ENCODE peak calls at places on chromosomes 11 and 22, in six cellular contexts. O is neuronal stem cell, Q is IMR-90, X is heart right ventricle, V is esophagus squamous epithelium, F is fibroblast of lung. T is an unnamed sample. For H3K4me1, the result is how much of the 10 kb centered on the place peaks cover.

GRCh38 chr11:122440783-122441701 is 214.5 kb upstream of the UBASH3B start:
- DNase-seq in O (peak), Q (no peak), X (peak), V (no peak), F (peak), T (no peak)

GRCh38 chr11:72239849-72240460 is 4.0 kb downstream of the PHOX2A start:
- DNase-seq in O (no peak), Q (no peak), X (peak), V (no peak), F (peak), T (no peak)

GRCh38 chr22:29700949-29701927 is 18.6 kb upstream of the CABP7 start:
- DNase-seq in O (no peak), Q (peak), X (no peak), V (no peak), F (peak), T (no peak)

GRCh38 chr11:2150206-2150847 is 10.7 kb downstream of the INS start:
- DNase-seq in O (peak), Q (peak), X (no peak), V (no peak), F (peak), T (peak)

GRCh38 chr11:38297670-38298069 is 1699.6 kb upstream of the RAG2 start:
- DNase-seq in O (no peak), Q (no peak), X (no peak), V (no peak), F (no peak), T (no peak)

GRCh38 chr11:119479685-119480275 is 56.8 kb upstream of the THY1 start:
- DNase-seq in O (no peak), Q (peak), X (no peak), V (no peak), F (peak), T (peak)

GRCh38 chr11:121473064-121473777 is 20.5 kb upstream of the SORL1-AS1 start:
- DNase-seq in O (no peak), Q (peak), X (no peak), V (no peak), F (peak), T (peak)

GRCh38 chr22:30742291-30743256 is 47.9 kb downstream of the OSBP2 start:
- DNase-seq in O (no peak), Q (peak), X (no peak), V (no peak), F (peak), T (peak)

GRCh38 chr11:10293423-10294288 is at the start of gene SBF2:
- DNase-seq in O (peak), Q (peak), X (peak), V (peak), F (peak), T (peak)

GRCh38 chr22:50337262-50338041 is 5.7 kb upstream of the PPP6R2 start:
- DNase-seq in O (no peak), Q (no peak), X (no peak), V (no peak), F (no peak), T (no peak)

GRCh38 chr22:23225337-23225723 is 45.0 kb downstream of the BCR start:
- DNase-seq in O (no peak), Q (no peak), X (no peak), V (no peak), F (no peak), T (no peak)

GRCh38 chr22:23225724-23226496 is 45.6 kb downstream of the BCR start:
- DNase-seq in O (no peak), Q (no peak), X (peak), V (no peak), F (peak), T (peak)

GRCh38 chr22:23226497-23226850 is 46.2 kb downstream of the BCR start:
- DNase-seq in O (no peak), Q (no peak), X (no peak), V (no peak), F (no peak), T (no peak)

GRCh38 chr22:23228503-23228902 is 48.2 kb downstream of the BCR start:
- DNase-seq in O (no peak), Q (no peak), X (no peak), V (no peak), F (no peak), T (no peak)

GRCh38 chr22:23227380-23227779 is 47.1 kb downstream of the BCR start:
- DNase-seq in O (no peak), Q (no peak), X (no peak), V (no peak), F (no peak), T (no peak)
- H3K4me1 ChIP-seq in O (under half), Q (under half), X (half or more), V (half or more), F (under half), T (under half)

DNA sequence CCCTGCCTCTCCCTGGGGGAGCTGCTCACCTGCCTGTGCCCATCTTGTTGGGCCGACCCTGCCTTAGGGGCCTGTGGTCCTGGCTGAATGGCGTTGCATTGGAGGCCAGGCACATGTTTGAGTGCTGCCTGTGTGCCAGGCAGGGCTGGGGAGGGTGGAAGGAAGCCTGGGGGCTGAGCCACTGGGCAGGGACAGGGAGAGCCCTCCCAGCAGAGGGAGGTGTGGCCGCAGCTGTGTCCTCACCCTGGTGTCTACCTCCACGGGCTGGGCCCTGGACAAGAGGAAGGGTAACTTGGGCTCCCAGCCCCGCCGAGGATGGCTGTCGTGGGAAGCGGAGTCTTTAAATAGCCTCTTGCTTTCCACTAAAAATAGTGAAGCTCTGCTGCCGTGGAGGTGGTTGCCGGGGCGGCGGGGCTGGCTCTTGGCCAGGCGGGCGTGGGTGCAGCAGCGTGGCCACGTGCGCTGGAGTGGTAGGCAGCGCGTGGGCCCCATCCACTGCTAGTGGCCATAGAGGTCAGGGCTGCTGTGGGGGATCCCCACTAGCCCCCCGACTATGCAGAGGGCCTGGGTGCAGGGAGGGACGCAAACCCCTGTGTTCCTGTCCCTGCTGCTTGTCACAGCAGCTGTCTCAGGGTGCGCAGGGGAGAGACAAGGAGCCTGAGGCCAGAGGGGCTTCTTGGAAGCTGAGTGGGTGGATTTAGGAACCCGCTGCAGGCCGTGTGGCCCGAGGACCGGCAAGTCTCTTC is 6.2 kb downstream of the ZDHHC8 start:
- DNase-seq in O (no peak), Q (no peak), X (no peak), V (no peak), F (no peak), T (no peak)
- H3K4me1 ChIP-seq in O (under half), Q (under half), X (half or more), V (half or more), F (under half), T (under half)

GRCh38 chr11:497565-498296 is 9.3 kb downstream of the RNH1 start:
- DNase-seq in O (no peak), Q (no peak), X (peak), V (no peak), F (no peak), T (no peak)
- H3K4me1 ChIP-seq in O (under half), Q (under half), X (under half), V (under half), F (under half), T (under half)

GRCh38 chr11:12123799-12124198 is 13.4 kb downstream of the MICAL2 start:
- DNase-seq in O (no peak), Q (peak), X (no peak), V (no peak), F (no peak), T (no peak)

GRCh38 chr11:12125609-12126149 is 15.3 kb downstream of the MICAL2 start:
- DNase-seq in O (no peak), Q (peak), X (no peak), V (no peak), F (peak), T (peak)

GRCh38 chr11:12123177-12123576 is 12.8 kb downstream of the MICAL2 start:
- DNase-seq in O (no peak), Q (peak), X (no peak), V (no peak), F (peak), T (peak)

GRCh38 chr11:12126352-12127019 is 16.1 kb downstream of the MICAL2 start:
- DNase-seq in O (no peak), Q (peak), X (no peak), V (no peak), F (peak), T (peak)

GRCh38 chr11:12124306-12124705 is 13.9 kb downstream of the MICAL2 start:
- DNase-seq in O (no peak), Q (no peak), X (no peak), V (no peak), F (no peak), T (no peak)
- H3K4me1 ChIP-seq in O (under half), Q (half or more), X (half or more), V (half or more), F (half or more), T (half or more)

GRCh38 chr22:27756212-27756660 is 45.3 kb downstream of the MN1 start:
- DNase-seq in O (no peak), Q (no peak), X (no peak), V (no peak), F (no peak), T (no peak)

GRCh38 chr22:27757928-27758525 is 43.5 kb downstream of the MN1 start:
- DNase-seq in O (no peak), Q (no peak), X (no peak), V (no peak), F (no peak), T (no peak)

GRCh38 chr22:27754247-27754887 is 47.2 kb downstream of the MN1 start:
- DNase-seq in O (no peak), Q (no peak), X (no peak), V (no peak), F (peak), T (peak)

GRCh38 chr22:27754888-27755480 is 46.6 kb downstream of the MN1 start:
- DNase-seq in O (no peak), Q (no peak), X (no peak), V (no peak), F (no peak), T (no peak)

DNA sequence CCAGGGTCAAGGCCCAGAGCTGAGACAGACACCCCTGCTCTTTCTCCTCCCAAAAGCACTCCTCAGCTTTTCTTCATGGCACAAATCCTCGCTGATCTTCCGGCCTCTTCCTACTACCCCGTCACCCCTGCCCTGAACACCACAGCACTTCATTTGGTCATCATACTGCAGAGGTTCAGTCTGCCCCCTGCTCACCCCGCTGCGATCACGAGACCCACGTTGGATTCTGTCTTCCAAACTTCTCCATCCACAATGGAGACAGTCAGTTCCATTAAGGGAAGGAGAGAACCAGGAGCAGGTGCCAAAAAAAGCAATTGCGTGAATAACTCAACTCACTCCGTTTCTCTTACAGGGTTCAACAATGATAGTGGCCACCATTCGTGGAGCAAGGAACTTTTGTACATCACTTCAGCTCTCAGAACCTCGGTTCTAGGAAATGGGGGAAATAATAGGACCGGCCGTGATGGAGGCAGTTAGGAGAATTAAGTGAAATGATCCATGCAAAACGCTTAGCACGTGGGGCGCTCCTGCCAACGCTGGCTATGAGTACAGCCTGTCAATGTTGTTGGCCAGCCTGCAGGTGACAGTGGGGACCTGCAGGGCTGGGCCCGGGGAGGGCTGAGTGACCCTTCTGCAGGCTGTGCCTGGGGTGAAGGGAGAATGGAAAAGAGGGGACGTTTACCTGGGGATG is 45.9 kb downstream of the MN1 start:
- DNase-seq in O (no peak), Q (no peak), X (no peak), V (no peak), F (no peak), T (no peak)
- H3K4me1 ChIP-seq in O (under half), Q (under half), X (under half), V (half or more), F (under half), T (under half)

DNA sequence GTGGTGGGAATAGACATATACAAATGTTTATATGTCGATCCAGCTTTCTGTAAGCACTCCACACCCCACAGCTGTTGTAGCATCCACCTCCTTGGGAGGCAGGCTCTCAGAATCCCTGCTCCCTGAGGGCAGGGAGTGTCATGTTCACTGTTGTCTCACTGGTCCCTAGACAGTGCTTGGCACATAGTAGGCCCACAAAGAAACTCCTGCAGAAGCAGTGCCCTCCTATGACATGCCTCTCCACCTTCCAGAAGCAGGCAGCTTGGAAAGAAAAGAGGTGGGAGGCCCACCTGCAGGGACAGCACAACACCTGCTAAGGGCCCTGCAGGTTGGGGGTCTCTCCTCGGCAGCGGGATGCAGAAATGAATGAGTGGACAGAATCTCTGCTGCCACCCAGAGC is 11.1 kb upstream of the CDC42EP2 start:
- DNase-seq in O (no peak), Q (no peak), X (no peak), V (no peak), F (no peak), T (no peak)
- H3K4me1 ChIP-seq in O (under half), Q (under half), X (under half), V (half or more), F (under half), T (under half)

DNA sequence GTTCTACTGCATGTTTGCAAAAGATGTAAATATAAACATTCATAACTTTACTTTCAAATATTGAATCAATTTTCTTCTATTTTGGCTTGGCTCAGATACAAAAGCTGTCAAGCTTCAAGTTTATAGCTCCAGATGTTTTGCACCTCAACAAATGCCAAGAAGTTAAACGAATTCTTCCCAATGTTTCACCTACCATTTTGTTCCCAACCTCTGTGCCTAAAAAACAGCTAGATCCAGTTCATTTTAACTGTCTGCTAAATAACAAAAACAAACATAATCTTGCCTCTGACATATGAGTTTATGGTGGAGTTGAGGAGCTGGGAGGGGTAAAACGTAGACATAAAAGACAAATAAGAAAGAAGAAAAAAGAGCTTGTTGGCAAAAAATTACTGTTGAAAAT is 76.4 kb downstream of the RAB30 start:
- DNase-seq in O (no peak), Q (no peak), X (no peak), V (no peak), F (no peak), T (no peak)
- H3K4me1 ChIP-seq in O (under half), Q (under half), X (half or more), V (half or more), F (under half), T (under half)

T was measured in mammary epithelial cell.